ENCODE peak calls at places on chromosomes 12 and 14, in seven cellular contexts. P is immature natural killer cell; V is activated CD4-positive, alpha-beta T cell treated with anti-CD3 and anti-CD28 coated beads, Interleukin-2, amount 50 U/mL, for 24 hours; C is sciatic nerve; E is NCI-H1694; Y is effector memory CD8-positive, alpha-beta T cell; B is stimulated activated CD4-positive, alpha-beta T cell treated with anti-CD3 and anti-CD28 coated beads, Interleukin-1b, Interleukin-23, amount 100 ng/mL, for 24 hours. U is an unnamed sample.
A peak's percentile ranks its signal among the peaks of the same experiment; 100 is the strongest.

GRCh38 chr14:89519000-89519399 is 102.0 kb upstream of the FOXN3 start:
- DNase-seq in C (no peak), E (no peak), P (no peak), V (no peak), B (no peak), Y (no peak), U (no peak)

GRCh38 chr12:109916045-109916444 is 16.0 kb downstream of the TCHP start:
- DNase-seq in P (no peak), E (no peak), V (no peak), B (no peak), C (no peak), Y (no peak), U (no peak)

GRCh38 chr12:24379493-24379892 is 430.0 kb upstream of the SOX5 start:
- DNase-seq in C (no peak), E (no peak), Y (no peak), P (no peak), B (no peak), V (no peak), U (no peak)

GRCh38 chr12:50610171-50610570 is 105.4 kb downstream of the DIP2B start:
- DNase-seq in V (no peak), C (no peak), B (no peak), Y (no peak), E (no peak), P (no peak), U (no peak)

GRCh38 chr14:102182190-102182589 is 42.5 kb downstream of the WDR20 start:
- DNase-seq in V (no peak), C (no peak), B (no peak), P (no peak), Y (no peak), E (no peak), U (peak; percentile 73)

GRCh38 chr14:81192594-81192993 is 28.2 kb downstream of the GTF2A1 start:
- DNase-seq in Y (no peak), P (no peak), C (no peak), V (no peak), B (no peak), E (no peak), U (no peak)

GRCh38 chr14:105427893-105428485 is 8.4 kb downstream of the MTA1 start:
- DNase-seq in Y (no peak), C (no peak), V (no peak), P (no peak), E (no peak), B (no peak), U (no peak)

GRCh38 chr14:86943391-86944365 is 1049.3 kb downstream of the GALC start:
- DNase-seq in B (no peak), P (no peak), E (no peak), V (no peak), Y (no peak), C (no peak), U (no peak)

GRCh38 chr12:13044859-13045384 is 741 bp downstream of the FAM234B start:
- DNase-seq in Y (no peak), B (no peak), V (no peak), C (no peak), P (no peak), E (no peak), U (no peak)

GRCh38 chr12:19712041-19712440 is 272.7 kb downstream of the AEBP2 start:
- DNase-seq in V (no peak), B (no peak), E (no peak), P (no peak), Y (no peak), C (no peak), U (peak; percentile 45)

GRCh38 chr14:77094672-77095284 is 3.3 kb upstream of the CIPC start:
- DNase-seq in E (peak; percentile 97), C (peak; percentile 90), V (peak; percentile 38), Y (peak; percentile 67), P (peak; percentile 60), B (peak; percentile 54), U (peak; percentile 85)

GRCh38 chr14:74510955-74511354 is 17.4 kb downstream of the ISCA2 start:
- DNase-seq in P (no peak), C (no peak), V (no peak), E (no peak), B (no peak), Y (no peak), U (peak; percentile 63)

GRCh38 chr12:121107681-121108080 is 25.0 kb upstream of the P2RX7 start:
- DNase-seq in Y (no peak), E (no peak), B (no peak), C (no peak), P (no peak), V (no peak), U (peak; percentile 24)

GRCh38 chr12:124727244-124727673 is 136.4 kb downstream of the SCARB1 start:
- DNase-seq in E (no peak), V (no peak), P (no peak), C (peak; percentile 80), Y (no peak), B (no peak), U (peak; percentile 49)

GRCh38 chr12:13000935-13001724 is 1.1 kb upstream of the HEBP1 start:
- DNase-seq in C (peak; percentile 76), Y (peak; percentile 24), P (peak; percentile 50), E (no peak), V (no peak), B (no peak), U (peak; percentile 76)

GRCh38 chr12:31228811-31229792 is 96.8 kb downstream of the SINHCAF start:
- DNase-seq in E (no peak), P (no peak), B (no peak), C (no peak), V (no peak), Y (no peak), U (no peak)

GRCh38 chr14:61104358-61104757 is 123.3 kb downstream of the SLC38A6 start:
- DNase-seq in E (no peak), Y (no peak), B (no peak), C (no peak), P (no peak), V (no peak), U (no peak)

GRCh38 chr12:98453492-98453891 is 61.9 kb upstream of the TMPO start:
- DNase-seq in E (no peak), P (no peak), C (no peak), Y (no peak), V (no peak), B (no peak), U (no peak)

GRCh38 chr12:131097247-131098177 is 143.8 kb downstream of the ADGRD1 start:
- DNase-seq in E (no peak), B (no peak), P (no peak), Y (no peak), C (peak; percentile 66), V (no peak), U (no peak)

U was measured in Daoy.